ENCODE peak calls at places on chromosomes 3 and 15, in four cellular contexts. H is upper lobe of left lung, U is A549, Q is uterus. I is an unnamed sample. For H3K9me3, the result is how much of the 10 kb centered on the place peaks cover.

GRCh38 chr3:116912116-116912515 is 202.5 kb downstream of the TUSC7 start:
- DNase-seq in H (no peak), U (no peak), Q (no peak), I (no peak)

GRCh38 chr15:84586641-84587160 is 14.1 kb upstream of the ZSCAN2 start:
- DNase-seq in Q (no peak), H (no peak), U (no peak), I (no peak)

GRCh38 chr3:33821989-33822388 is 23.6 kb downstream of the PDCD6IP start:
- DNase-seq in U (no peak), H (no peak), Q (no peak), I (no peak)

GRCh38 chr3:11131371-11131770 is 22.9 kb upstream of the HRH1 start:
- DNase-seq in U (no peak), Q (no peak), H (no peak), I (no peak)

GRCh38 chr3:144989756-144990155 is 1018.1 kb downstream of the DIPK2A start:
- DNase-seq in U (no peak), Q (no peak), H (no peak), I (no peak)

GRCh38 chr3:17412950-17413530 is 329.4 kb downstream of the TBC1D5 start:
- DNase-seq in H (no peak), U (peak), Q (no peak), I (no peak)

GRCh38 chr15:63046927-63047760 is 4.6 kb downstream of the TPM1 start:
- DNase-seq in Q (no peak), H (no peak), U (no peak), I (no peak)

GRCh38 chr3:187802928-187803259 is 57.6 kb upstream of the BCL6 start:
- DNase-seq in Q (no peak), H (no peak), U (no peak), I (peak)

GRCh38 chr3:39429466-39429865 is 22.9 kb downstream of the RPSA start:
- DNase-seq in H (no peak), Q (no peak), U (no peak), I (no peak)

GRCh38 chr15:30872341-30872748 is 31.4 kb upstream of the FAN1 start:
- DNase-seq in U (no peak), H (no peak), Q (no peak), I (no peak)

DNA sequence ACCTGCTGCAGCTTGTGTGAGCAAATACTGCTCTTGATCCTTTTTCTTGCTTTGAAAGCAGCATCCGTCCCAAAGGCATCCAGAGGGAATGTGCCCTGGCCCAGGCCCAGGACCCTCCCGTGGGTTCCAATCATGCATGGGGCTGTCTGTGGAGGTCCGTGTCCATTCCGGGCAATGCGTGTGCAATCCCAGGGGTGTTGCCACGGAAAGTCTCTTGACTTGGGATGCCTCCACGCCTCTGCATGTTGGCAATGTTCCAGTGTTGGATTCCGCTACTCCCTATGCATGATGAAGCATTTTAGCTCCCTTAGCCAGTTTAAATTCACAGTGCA is 105.7 kb downstream of the SNRPN start:
- DNase-seq in Q (peak), H (peak), U (no peak), I (no peak)
- H3K9me3 ChIP-seq in Q (under half), H (half or more), U (half or more), I (half or more)

GRCh38 chr15:95468820-95469219 is 861.7 kb upstream of the NR2F2 start:
- DNase-seq in Q (no peak), H (no peak), U (no peak), I (no peak)

GRCh38 chr15:95475067-95475466 is 855.4 kb upstream of the NR2F2 start:
- DNase-seq in Q (no peak), H (no peak), U (no peak), I (no peak)

GRCh38 chr15:95470997-95471692 is 859.4 kb upstream of the NR2F2 start:
- DNase-seq in Q (no peak), U (no peak), H (no peak), I (no peak)

GRCh38 chr15:95469601-95470000 is 860.9 kb upstream of the NR2F2 start:
- DNase-seq in U (no peak), Q (no peak), H (no peak), I (no peak)

GRCh38 chr15:95470529-95470928 is 860.0 kb upstream of the NR2F2 start:
- DNase-seq in Q (no peak), U (no peak), H (no peak), I (no peak)
- H3K9me3 ChIP-seq in Q (under half), U (under half), H (under half), I (under half)

DNA sequence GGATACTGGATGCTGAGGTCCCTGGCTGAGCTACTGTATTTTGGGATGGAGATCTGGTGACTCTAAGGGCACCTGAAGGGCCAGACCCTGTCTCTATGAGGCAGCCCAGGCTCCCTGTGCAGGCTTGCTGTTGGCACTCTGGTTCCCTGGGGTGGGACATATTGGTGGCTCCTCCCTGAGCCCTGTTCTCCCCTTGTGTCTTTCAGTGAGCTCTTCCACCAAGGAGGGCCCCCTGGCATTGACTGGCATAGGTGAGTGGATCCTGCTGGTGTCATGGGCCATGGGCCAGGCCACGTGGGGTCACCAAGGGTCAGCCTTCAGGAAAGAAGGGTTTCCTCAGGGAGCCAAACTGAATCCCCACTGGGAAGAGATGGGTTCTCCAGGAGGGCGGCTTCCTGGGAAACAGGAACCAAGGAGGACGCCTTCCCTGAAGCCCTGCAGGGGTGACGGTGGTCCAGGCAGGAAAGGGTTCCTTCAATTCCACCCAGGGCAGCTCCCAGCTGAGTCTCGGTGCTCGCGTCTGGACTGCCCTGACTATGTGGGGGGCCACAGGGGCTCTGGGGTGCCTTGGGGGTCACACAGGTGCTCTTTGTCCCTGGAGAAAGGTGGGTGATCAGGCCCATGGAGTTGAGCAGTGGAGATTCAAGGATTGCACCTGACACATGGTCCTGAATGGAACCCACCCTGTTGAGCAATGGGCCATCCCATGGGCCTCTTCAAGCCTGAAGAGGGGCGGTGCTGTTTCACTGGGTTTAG is 220.4 kb downstream of the SNRPN start:
- DNase-seq in Q (peak), H (peak), U (no peak), I (peak)
- H3K9me3 ChIP-seq in Q (under half), H (half or more), U (under half), I (under half)

DNA sequence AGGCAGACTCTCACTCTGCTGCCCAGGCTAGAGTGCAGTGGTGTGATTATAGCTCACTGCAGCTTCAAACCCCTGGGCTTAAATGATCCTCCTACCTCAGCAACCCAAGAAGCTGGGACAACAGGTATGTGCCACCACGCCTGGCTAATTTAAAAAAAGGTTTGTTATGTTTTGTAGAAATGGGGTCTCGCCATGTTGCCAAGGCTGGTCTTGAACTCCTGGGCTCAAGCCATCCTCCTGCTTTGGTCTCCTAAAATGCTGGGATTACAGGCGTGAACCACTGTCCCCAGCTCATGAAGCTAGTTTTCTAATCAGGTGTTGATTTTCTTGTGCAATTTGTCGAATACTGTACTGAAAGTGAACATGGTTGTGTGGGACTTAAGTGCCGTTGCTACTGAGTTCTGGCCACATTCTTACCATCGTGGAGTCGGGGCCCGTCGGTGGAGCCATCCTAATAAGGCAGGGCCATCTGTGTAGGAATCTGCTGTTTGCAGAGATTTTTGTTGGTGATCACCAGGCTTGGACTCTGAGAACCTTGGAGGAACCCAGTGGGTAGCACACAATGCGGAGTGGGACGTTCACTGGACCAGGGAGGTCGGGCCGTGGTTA is 193.2 kb downstream of the GOLGA6L6 start:
- DNase-seq in Q (no peak), H (no peak), U (no peak), I (no peak)
- H3K9me3 ChIP-seq in Q (under half), H (under half), U (half or more), I (under half)

DNA sequence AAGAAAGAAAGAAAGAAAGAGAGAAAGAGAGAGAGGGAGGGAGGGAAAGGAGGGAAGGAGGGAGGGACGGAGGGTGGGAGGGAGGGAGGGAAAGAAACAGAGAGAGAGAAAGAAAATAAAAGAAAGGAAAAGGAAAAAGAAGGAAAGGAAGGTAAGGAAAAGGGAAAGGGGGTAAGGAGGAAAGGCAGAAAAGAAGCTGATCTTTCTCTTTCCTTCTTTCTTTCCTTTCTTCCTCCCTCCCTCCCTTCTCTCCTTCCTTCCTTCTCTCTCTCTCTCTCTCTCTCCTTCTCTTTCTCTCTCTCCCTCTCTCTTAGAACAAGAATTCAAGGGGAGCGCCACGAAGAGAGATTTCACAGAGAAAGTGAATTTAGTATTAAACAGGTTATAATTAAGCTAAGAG is 25.8 kb upstream of the TMCC1 start:
- DNase-seq in Q (no peak), U (no peak), H (no peak), I (no peak)
- H3K9me3 ChIP-seq in Q (under half), U (under half), H (under half), I (under half)

GRCh38 chr15:50777045-50777444 is 11.5 kb upstream of the SPPL2A start:
- DNase-seq in U (no peak), H (no peak), Q (no peak), I (no peak)

GRCh38 chr15:50778089-50778488 is 12.6 kb upstream of the SPPL2A start:
- DNase-seq in U (no peak), H (no peak), Q (no peak), I (no peak)

GRCh38 chr15:50767332-50767861 is 1.9 kb upstream of the SPPL2A start:
- DNase-seq in Q (no peak), H (peak), U (no peak), I (no peak)

GRCh38 chr15:50774450-50774849 is 8.9 kb upstream of the SPPL2A start:
- DNase-seq in Q (no peak), H (no peak), U (no peak), I (no peak)

GRCh38 chr15:50773389-50773788 is 7.9 kb upstream of the SPPL2A start:
- DNase-seq in U (no peak), H (no peak), Q (no peak), I (no peak)
- H3K9me3 ChIP-seq in U (under half), H (under half), Q (under half), I (under half)

I was measured in T-helper 17 cell.